ENCODE peak calls at places on chromosomes 13 and 19, in five cellular contexts. J, C, Z, S and W are unnamed samples.
A peak's percentile ranks its signal among the peaks of the same experiment; 100 is the strongest.

GRCh38 chr13:41463823-41464602 is 6.7 kb downstream of the RGCC start:
- DNase-seq in J (no peak), C (no peak), Z (no peak), S (no peak), W (no peak)

GRCh38 chr19:49337267-49338022 is 2.2 kb downstream of the CD37 start:
- DNase-seq in J (no peak), C (no peak), Z (no peak), S (no peak), W (no peak)

GRCh38 chr13:97125051-97125809 is 96.9 kb upstream of the MBNL2 start:
- DNase-seq in J (no peak), C (no peak), Z (no peak), S (peak; percentile 52), W (no peak)

GRCh38 chr19:4375164-4375619 is 25.2 kb downstream of the SH3GL1 start:
- DNase-seq in J (peak; percentile 81), C (no peak), Z (no peak), S (peak; percentile 77), W (peak; percentile 48)

GRCh38 chr13:108895220-108895704 is 265.9 kb downstream of the MYO16 start:
- DNase-seq in J (no peak), C (no peak), Z (no peak), S (no peak), W (no peak)

GRCh38 chr13:93767231-93767916 is 540.8 kb downstream of the GPC6 start:
- DNase-seq in J (no peak), C (no peak), Z (no peak), S (no peak), W (no peak)

GRCh38 chr19:13929956-13930355 is 8.3 kb downstream of the PODNL1 start:
- DNase-seq in J (no peak), C (no peak), Z (no peak), S (no peak), W (no peak)

GRCh38 chr13:48533986-48534600 is 1.2 kb upstream of the RCBTB2 start:
- DNase-seq in J (no peak), C (no peak), Z (no peak), S (no peak), W (no peak)

GRCh38 chr19:19468424-19469050 is 46.8 kb downstream of the TSSK6 start:
- DNase-seq in J (no peak), C (no peak), Z (no peak), S (no peak), W (no peak)

GRCh38 chr13:92460479-92460878 is 766.1 kb upstream of the GPC6 start:
- DNase-seq in J (no peak), C (no peak), Z (no peak), S (peak; percentile 7), W (no peak)

GRCh38 chr19:35883920-35884319 is 15.5 kb downstream of the APLP1 start:
- DNase-seq in J (no peak), C (no peak), Z (no peak), S (no peak), W (no peak)

GRCh38 chr19:2775556-2776430 is 7.3 kb downstream of the SGTA start:
- DNase-seq in J (peak; percentile 84), C (no peak), Z (peak; percentile 71), S (peak; percentile 40), W (peak; percentile 92)

GRCh38 chr19:18294467-18294864 is 13.0 kb upstream of the JUND start:
- DNase-seq in J (peak; percentile 72), C (no peak), Z (no peak), S (peak; percentile 54), W (peak; percentile 73)

GRCh38 chr13:109780880-109781383 is 5.5 kb downstream of the IRS2 start:
- DNase-seq in J (no peak), C (no peak), Z (no peak), S (no peak), W (no peak)

GRCh38 chr19:17757125-17757524 is 5.8 kb downstream of the FCHO1 start:
- DNase-seq in J (no peak), C (no peak), Z (peak; percentile 71), S (peak; percentile 84), W (peak; percentile 62)

GRCh38 chr19:5850743-5851293 is 431 bp downstream of the FUT3 start:
- DNase-seq in J (peak; percentile 86), C (no peak), Z (no peak), S (peak; percentile 73), W (peak; percentile 67)

GRCh38 chr13:79227418-79227817 is 178.6 kb downstream of the RBM26 start:
- DNase-seq in J (no peak), C (no peak), Z (no peak), S (no peak), W (no peak)

GRCh38 chr19:58228584-58229254 is at the start of gene ZNF544:
- DNase-seq in J (peak; percentile 87), C (peak; percentile 7), Z (peak; percentile 81), S (peak; percentile 83), W (peak; percentile 90)

GRCh38 chr13:27542220-27542619 is 78.1 kb downstream of the LNX2 start:
- DNase-seq in J (no peak), C (no peak), Z (no peak), S (no peak), W (no peak)

GRCh38 chr19:56273563-56274117 is 1.1 kb downstream of the EDDM13 start:
- DNase-seq in J (no peak), C (no peak), Z (no peak), S (no peak), W (no peak)

GRCh38 chr19:50475736-50476223 is 527 bp upstream of the EMC10 start:
- DNase-seq in J (peak; percentile 63), C (no peak), Z (no peak), S (no peak), W (no peak)
- H3K4me3 ChIP-seq in J (peak overlapping the region; percentile 90), C (peak overlapping the region; percentile 97), Z (peak overlapping the region; percentile 73), S (no peak overlapping the region), W (peak overlapping the region; percentile 79)

GRCh38 chr13:44142911-44143665 is 230.5 kb upstream of the SERP2 start:
- DNase-seq in J (no peak), C (no peak), Z (no peak), S (no peak), W (no peak)

GRCh38 chr13:44140146-44140545 is 233.5 kb upstream of the SERP2 start:
- DNase-seq in J (no peak), C (no peak), Z (no peak), S (no peak), W (no peak)

GRCh38 chr13:44142540-44142867 is 231.1 kb upstream of the SERP2 start:
- DNase-seq in J (no peak), C (no peak), Z (no peak), S (peak; percentile 16), W (no peak)

GRCh38 chr13:44141725-44142539 is 231.7 kb upstream of the SERP2 start:
- DNase-seq in J (peak; percentile 99), C (peak; percentile 91), Z (peak; percentile 98), S (peak; percentile 98), W (peak; percentile 99)

DNA sequence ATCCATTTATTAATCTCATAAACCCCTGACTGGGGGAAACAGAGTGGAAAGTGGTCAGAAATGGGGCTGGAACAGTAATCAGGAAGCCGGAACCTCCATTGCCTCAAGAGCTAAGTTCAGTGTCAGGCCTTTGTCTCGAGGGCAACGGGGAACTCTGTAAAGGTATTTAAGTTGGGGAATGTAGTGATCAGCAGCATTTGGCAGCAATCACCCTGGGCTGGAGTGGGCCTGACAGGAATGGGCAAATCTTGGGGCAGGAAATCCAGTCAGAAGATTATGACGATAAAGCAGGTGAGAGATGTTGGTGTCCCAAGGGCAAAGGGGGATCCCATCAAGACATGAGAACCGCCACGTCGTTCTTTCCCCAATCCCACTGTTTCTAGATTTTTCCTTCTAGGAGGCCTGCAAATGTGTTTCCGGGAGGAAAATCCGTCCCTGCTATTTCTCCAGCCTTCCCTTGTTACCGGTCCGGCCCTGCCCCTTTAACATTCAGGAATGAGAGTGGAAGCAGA is 232.4 kb upstream of the SERP2 start:
- DNase-seq in J (peak; percentile 54), C (no peak), Z (no peak), S (peak; percentile 14), W (no peak)
- H3K27ac ChIP-seq in J (peak overlapping the region; percentile 99), C (peak overlapping the region; percentile 94), Z (peak overlapping the region; percentile 92), S (peak overlapping the region; percentile 90), W (peak overlapping the region; percentile 98)

DNA sequence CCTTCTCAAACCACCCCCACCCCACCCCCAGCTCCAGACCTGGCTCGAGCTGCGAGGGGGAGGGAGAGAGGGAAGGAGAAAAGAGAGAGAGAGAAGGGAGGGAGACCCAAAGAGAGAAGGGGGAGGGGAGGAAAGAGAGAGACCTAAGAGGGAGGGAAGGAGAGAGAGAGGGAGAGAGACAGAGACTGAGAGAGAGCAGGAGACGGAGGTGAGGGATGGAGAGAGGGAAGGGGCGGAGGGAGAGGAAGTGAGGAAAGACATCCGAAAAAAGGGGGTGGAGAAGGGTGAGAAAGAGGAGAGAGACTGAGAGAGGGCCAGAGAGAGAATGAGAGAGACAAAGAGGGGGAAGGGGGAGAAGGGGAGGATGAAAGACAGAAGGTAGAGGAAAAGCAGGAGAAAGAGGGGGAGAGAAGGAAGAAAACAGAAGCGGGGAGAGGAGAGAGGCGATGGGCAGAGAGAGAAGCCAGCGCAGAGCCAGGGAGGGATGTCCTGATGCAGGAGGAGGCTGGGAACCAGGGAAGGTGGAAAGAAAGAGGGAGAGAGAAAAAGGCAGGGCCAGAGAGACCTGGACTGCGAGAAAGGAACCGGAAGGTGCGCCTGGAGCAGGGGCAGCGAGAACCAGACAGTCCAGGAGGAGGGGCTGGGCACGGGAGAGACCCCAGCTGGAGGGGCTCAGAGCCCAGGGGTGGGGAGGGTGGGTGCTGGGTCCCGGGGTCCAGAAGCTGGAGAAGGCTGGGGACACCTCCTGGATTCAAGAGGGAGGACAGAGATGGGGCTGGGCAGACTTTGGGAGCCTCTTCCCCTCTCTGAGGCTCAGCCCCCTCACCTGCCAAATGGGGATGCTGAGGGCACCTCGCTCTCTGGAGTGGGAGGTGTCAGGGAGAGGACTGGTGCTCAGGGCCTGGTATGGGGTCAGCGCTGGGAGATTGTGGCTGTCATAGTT is 1.7 kb upstream of the SPACA6 start:
- DNase-seq in J (no peak), C (no peak), Z (no peak), S (no peak), W (no peak)
- H3K4me1 ChIP-seq in J (peaks cover 37% of the 10 kb centered on the region), C (peaks cover 17% of the 10 kb centered on the region), Z (peaks cover 73% of the 10 kb centered on the region), S (peaks cover 31% of the 10 kb centered on the region), W (no peaks in the 10 kb centered on the region)

DNA sequence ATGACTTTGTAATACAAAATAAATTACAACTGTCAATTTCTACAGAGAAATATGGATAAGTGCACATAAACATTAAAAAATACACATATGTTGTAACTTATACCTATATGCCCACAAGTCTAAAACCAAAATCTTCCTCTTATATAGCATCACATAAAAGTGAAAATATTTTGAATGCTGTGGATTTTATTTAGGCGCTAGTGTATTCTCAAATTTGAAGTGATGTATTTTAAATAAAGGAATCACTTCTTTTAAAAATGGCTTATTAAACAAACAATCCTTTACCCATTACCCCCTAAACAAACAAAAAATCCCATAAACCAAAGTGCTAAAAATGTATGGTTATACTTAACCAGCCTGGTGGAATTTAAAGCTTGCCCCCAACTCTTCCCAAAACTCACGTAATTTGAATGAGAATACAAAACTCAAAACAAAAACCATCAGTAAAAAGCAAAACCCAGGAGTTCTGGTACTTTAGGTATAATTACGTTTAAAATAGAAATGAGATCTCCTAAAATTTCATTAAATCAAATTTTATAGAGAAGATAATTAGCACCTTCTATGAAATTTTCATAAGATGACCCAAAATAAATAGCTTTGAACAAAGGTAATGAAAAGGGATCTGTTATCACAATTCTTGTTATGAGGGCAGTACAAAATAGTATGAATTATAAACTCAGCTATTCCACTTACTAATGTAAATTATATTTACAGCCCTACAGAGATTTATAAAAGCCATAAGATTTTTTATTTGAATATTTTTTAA is 63.5 kb downstream of the KCNRG start:
- DNase-seq in J (no peak), C (no peak), Z (no peak), S (no peak), W (no peak)
- H3K4me3 ChIP-seq in J (peak overlapping the region; percentile 73), C (peak overlapping the region; percentile 98), Z (peak overlapping the region; percentile 84), S (no peak overlapping the region), W (no peak overlapping the region)

GRCh38 chr13:112803422-112803821 is 113.6 kb downstream of the ATP11A start:
- DNase-seq in J (no peak), C (no peak), Z (no peak), S (no peak), W (no peak)
- H3K27ac ChIP-seq in J (no peak overlapping the region), C (no peak overlapping the region), Z (no peak overlapping the region), S (no peak overlapping the region), W (no peak overlapping the region)